ENCODE peak calls at places on chromosomes 4 and X, in six cellular contexts. One of them, this sample, is unnamed.

GRCh38 chr4:96993528-96993927 is 1149.7 kb downstream of the STPG2 start:
- DNase-seq in AG09309: no peak
- DNase-seq in psoas muscle: no peak
- DNase-seq in A549: no peak
- DNase-seq in uterus: no peak
- DNase-seq in tibial artery: no peak
- DNase-seq in this sample: no peak

GRCh38 chr4:182179105-182179504 is 64.1 kb upstream of the TENM3 start:
- DNase-seq in AG09309: no peak
- DNase-seq in A549: no peak
- DNase-seq in psoas muscle: no peak
- DNase-seq in tibial artery: no peak
- DNase-seq in uterus: no peak
- DNase-seq in this sample: peak

GRCh38 chrX:139758250-139758649 is 50.3 kb upstream of the MCF2 start:
- DNase-seq in tibial artery: no peak
- DNase-seq in AG09309: no peak
- DNase-seq in A549: no peak
- DNase-seq in uterus: no peak
- DNase-seq in psoas muscle: no peak
- DNase-seq in this sample: no peak

GRCh38 chr4:13865871-13866669 is 238.5 kb upstream of the BOD1L1 start:
- DNase-seq in psoas muscle: no peak
- DNase-seq in A549: no peak
- DNase-seq in AG09309: peak
- DNase-seq in tibial artery: no peak
- DNase-seq in uterus: no peak
- DNase-seq in this sample: no peak

GRCh38 chr4:27189683-27190082 is 329.0 kb downstream of the STIM2 start:
- DNase-seq in uterus: no peak
- DNase-seq in tibial artery: no peak
- DNase-seq in psoas muscle: no peak
- DNase-seq in A549: no peak
- DNase-seq in AG09309: no peak
- DNase-seq in this sample: no peak

GRCh38 chrX:117969337-117969736 is 147.3 kb downstream of the KLHL13 start:
- DNase-seq in tibial artery: no peak
- DNase-seq in A549: no peak
- DNase-seq in AG09309: no peak
- DNase-seq in uterus: no peak
- DNase-seq in psoas muscle: no peak
- DNase-seq in this sample: no peak

GRCh38 chrX:95056901-95057300 is 1382.9 kb downstream of the FAM133A start:
- DNase-seq in psoas muscle: no peak
- DNase-seq in tibial artery: no peak
- DNase-seq in uterus: no peak
- DNase-seq in A549: peak
- DNase-seq in AG09309: no peak
- DNase-seq in this sample: peak

GRCh38 chr4:184838249-184839074 is 12.7 kb upstream of the ACSL1 start:
- DNase-seq in uterus: no peak
- DNase-seq in AG09309: no peak
- DNase-seq in psoas muscle: no peak
- DNase-seq in A549: peak
- DNase-seq in tibial artery: no peak
- DNase-seq in this sample: no peak

GRCh38 chrX:85994228-85994627 is 53.1 kb downstream of the CHM start:
- DNase-seq in A549: no peak
- DNase-seq in psoas muscle: no peak
- DNase-seq in AG09309: no peak
- DNase-seq in uterus: no peak
- DNase-seq in tibial artery: no peak
- DNase-seq in this sample: no peak

GRCh38 chrX:13092455-13092941 is 48.1 kb upstream of the FAM9C start:
- DNase-seq in A549: no peak
- DNase-seq in AG09309: no peak
- DNase-seq in uterus: no peak
- DNase-seq in psoas muscle: peak
- DNase-seq in tibial artery: no peak
- DNase-seq in this sample: no peak

GRCh38 chrX:110853610-110854009 is 58.0 kb upstream of the CHRDL1 start:
- DNase-seq in tibial artery: no peak
- DNase-seq in uterus: no peak
- DNase-seq in A549: peak
- DNase-seq in AG09309: no peak
- DNase-seq in psoas muscle: peak
- DNase-seq in this sample: peak

GRCh38 chrX:14591976-14592375 is 62.6 kb downstream of the GLRA2 start:
- DNase-seq in AG09309: no peak
- DNase-seq in tibial artery: no peak
- DNase-seq in uterus: no peak
- DNase-seq in psoas muscle: no peak
- DNase-seq in A549: no peak
- DNase-seq in this sample: no peak

GRCh38 chr4:159504634-159505033 is 401.8 kb downstream of the RAPGEF2 start:
- DNase-seq in uterus: no peak
- DNase-seq in psoas muscle: no peak
- DNase-seq in tibial artery: no peak
- DNase-seq in AG09309: no peak
- DNase-seq in A549: no peak
- DNase-seq in this sample: no peak

GRCh38 chr4:112120021-112120420 is 25.2 kb upstream of the FAM241A start:
- DNase-seq in AG09309: no peak
- DNase-seq in uterus: no peak
- DNase-seq in tibial artery: no peak
- DNase-seq in psoas muscle: no peak
- DNase-seq in A549: no peak
- DNase-seq in this sample: no peak

GRCh38 chrX:10832103-10832502 is 211.7 kb upstream of the MID1 start:
- DNase-seq in uterus: no peak
- DNase-seq in A549: no peak
- DNase-seq in AG09309: no peak
- DNase-seq in tibial artery: no peak
- DNase-seq in psoas muscle: no peak
- DNase-seq in this sample: no peak

GRCh38 chrX:10828640-10829039 is 208.3 kb upstream of the MID1 start:
- DNase-seq in uterus: no peak
- DNase-seq in psoas muscle: no peak
- DNase-seq in tibial artery: no peak
- DNase-seq in A549: no peak
- DNase-seq in AG09309: no peak
- DNase-seq in this sample: no peak

GRCh38 chrX:10833299-10834169 is 213.1 kb upstream of the MID1 start:
- DNase-seq in AG09309: no peak
- DNase-seq in uterus: peak
- DNase-seq in psoas muscle: no peak
- DNase-seq in tibial artery: peak
- DNase-seq in A549: peak
- DNase-seq in this sample: no peak
- H3K4me3 ChIP-seq in AG09309: peak
- H3K4me3 ChIP-seq in uterus: no peak
- H3K4me3 ChIP-seq in psoas muscle: no peak
- H3K4me3 ChIP-seq in tibial artery: peak
- H3K4me3 ChIP-seq in A549: no peak
- H3K4me3 ChIP-seq in this sample: peak

GRCh38 chr4:55395529-55396304 is at the start of gene TMEM165:
- DNase-seq in uterus: peak
- DNase-seq in A549: peak
- DNase-seq in psoas muscle: peak
- DNase-seq in AG09309: no peak
- DNase-seq in tibial artery: peak
- DNase-seq in this sample: peak
- TF ChIP-seq CTCF in uterus: no peak
- TF ChIP-seq CTCF in A549: no peak
- TF ChIP-seq CTCF in psoas muscle: no peak
- TF ChIP-seq CTCF in AG09309: no peak
- TF ChIP-seq CTCF in tibial artery: no peak
- TF ChIP-seq CTCF in this sample: no peak

GRCh38 chrX:153667931-153668396 is 5.6 kb downstream of the PNCK start:
- DNase-seq in tibial artery: peak
- DNase-seq in psoas muscle: peak
- DNase-seq in AG09309: peak
- DNase-seq in uterus: peak
- DNase-seq in A549: peak
- DNase-seq in this sample: peak
- H3K4me3 ChIP-seq in tibial artery: no peak
- H3K4me3 ChIP-seq in psoas muscle: no peak
- H3K4me3 ChIP-seq in AG09309: peak
- H3K4me3 ChIP-seq in uterus: no peak
- H3K4me3 ChIP-seq in A549: peak
- H3K4me3 ChIP-seq in this sample: no peak

DNA sequence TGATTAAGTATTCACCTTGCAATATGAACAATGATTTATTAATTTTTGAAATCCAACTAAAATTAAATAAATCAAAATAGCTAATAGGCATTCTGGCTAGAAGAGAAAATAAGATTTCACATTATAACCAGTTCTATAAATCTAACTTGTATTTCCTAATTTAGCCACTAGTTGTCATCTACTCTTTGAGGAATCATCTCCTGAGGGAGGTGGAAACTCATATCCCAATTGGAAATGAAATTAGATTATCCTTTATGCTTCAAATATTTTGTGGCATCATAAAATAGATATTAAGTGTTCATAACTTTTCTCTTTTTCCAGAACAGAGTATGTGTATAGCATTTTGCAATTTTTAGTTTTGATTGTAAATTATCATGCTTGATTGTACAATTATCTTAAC is 558.5 kb upstream of the DIAPH2 start:
- DNase-seq in psoas muscle: no peak
- DNase-seq in uterus: no peak
- DNase-seq in tibial artery: no peak
- DNase-seq in A549: no peak
- DNase-seq in AG09309: no peak
- DNase-seq in this sample: no peak
- TF ChIP-seq CTCF in psoas muscle: no peak
- TF ChIP-seq CTCF in uterus: no peak
- TF ChIP-seq CTCF in tibial artery: no peak
- TF ChIP-seq CTCF in A549: no peak
- TF ChIP-seq CTCF in AG09309: no peak
- TF ChIP-seq CTCF in this sample: no peak

GRCh38 chrX:1534321-1535168 is 2.4 kb downstream of the P2RY8 start:
- DNase-seq in uterus: no peak
- DNase-seq in tibial artery: no peak
- DNase-seq in A549: no peak
- DNase-seq in psoas muscle: no peak
- DNase-seq in AG09309: no peak
- DNase-seq in this sample: no peak

GRCh38 chrX:1537031-1537715 is at the start of gene P2RY8:
- DNase-seq in tibial artery: peak
- DNase-seq in uterus: peak
- DNase-seq in psoas muscle: peak
- DNase-seq in AG09309: no peak
- DNase-seq in A549: peak
- DNase-seq in this sample: no peak

GRCh38 chrX:1533083-1533482 is 3.9 kb downstream of the P2RY8 start:
- DNase-seq in A549: no peak
- DNase-seq in psoas muscle: no peak
- DNase-seq in uterus: no peak
- DNase-seq in tibial artery: no peak
- DNase-seq in AG09309: no peak
- DNase-seq in this sample: no peak

GRCh38 chrX:1536712-1537030 is 314 bp downstream of the P2RY8 start:
- DNase-seq in psoas muscle: no peak
- DNase-seq in A549: no peak
- DNase-seq in uterus: no peak
- DNase-seq in tibial artery: no peak
- DNase-seq in AG09309: no peak
- DNase-seq in this sample: no peak

DNA sequence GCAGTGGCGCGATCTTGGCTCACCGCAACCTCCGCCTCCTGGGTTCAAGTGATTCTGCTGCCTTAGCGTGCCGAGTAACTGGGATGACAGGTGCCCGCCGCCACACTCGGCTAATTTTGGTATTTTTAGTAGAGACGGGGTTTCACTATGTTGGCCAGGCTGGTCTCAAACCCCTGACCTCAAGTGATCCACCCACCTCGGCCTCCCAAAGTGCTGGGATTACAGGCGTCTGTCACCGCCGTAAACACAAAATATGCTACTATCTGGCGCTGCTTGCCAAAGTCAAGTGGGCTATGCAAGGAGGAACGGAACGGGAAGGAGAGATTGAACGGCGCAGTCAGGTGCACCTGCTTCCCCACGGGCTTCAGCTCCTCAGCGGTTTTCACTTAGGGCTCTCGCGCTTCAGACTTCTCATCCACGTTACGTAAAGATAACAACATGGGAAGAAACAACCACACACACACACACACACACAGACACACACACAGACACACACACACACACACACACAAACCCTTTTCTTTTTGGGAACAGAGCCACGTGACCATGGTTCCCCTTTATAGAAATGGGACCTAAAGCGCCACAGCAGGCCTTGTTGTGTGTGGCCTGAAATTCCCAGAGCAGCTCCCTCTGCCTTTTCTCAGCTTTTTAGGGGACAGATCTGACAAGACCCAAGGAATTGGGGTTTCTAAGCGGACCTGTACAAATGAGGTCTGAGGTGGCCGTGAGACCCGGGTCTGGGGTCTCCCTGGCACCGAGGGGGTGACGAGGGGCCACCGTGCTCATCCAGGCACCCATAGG is 1.5 kb downstream of the P2RY8 start:
- DNase-seq in AG09309: no peak
- DNase-seq in tibial artery: no peak
- DNase-seq in A549: no peak
- DNase-seq in uterus: no peak
- DNase-seq in psoas muscle: no peak
- DNase-seq in this sample: no peak
- H3K4me3 ChIP-seq in AG09309: no peak
- H3K4me3 ChIP-seq in tibial artery: peak
- H3K4me3 ChIP-seq in A549: no peak
- H3K4me3 ChIP-seq in uterus: no peak
- H3K4me3 ChIP-seq in psoas muscle: peak
- H3K4me3 ChIP-seq in this sample: no peak

This sample was measured in astrocyte of the cerebellum.